ENCODE peak calls at places on chromosomes 1 and 21, in five cellular contexts. I is Jurkat, Clone E6-1; X is NCI-H1092; E is MV-4-11; H is neural crest cell. F is an unnamed sample.

GRCh38 chr1:96234299-96234698 is 487.3 kb upstream of the PTBP2 start:
- DNase-seq in I (no peak), X (peak), E (no peak), H (no peak), F (no peak)

GRCh38 chr1:28417441-28418277 is 48.1 kb downstream of the PHACTR4 start:
- DNase-seq in I (no peak), X (no peak), E (peak), H (no peak), F (peak)

GRCh38 chr1:241603626-241604337 is 36.4 kb downstream of the CHML start:
- DNase-seq in I (no peak), X (no peak), E (peak), H (no peak), F (no peak)

GRCh38 chr1:99763956-99764355 is 2.5 kb downstream of the FRRS1 start:
- DNase-seq in I (no peak), X (no peak), E (no peak), H (no peak), F (no peak)

GRCh38 chr1:21852282-21853129 is 40.4 kb downstream of the LDLRAD2 start:
- DNase-seq in I (peak), X (no peak), E (peak), H (no peak), F (no peak)

GRCh38 chr1:109249654-109250401 is 489 bp downstream of the CELSR2 start:
- DNase-seq in I (no peak), X (no peak), E (no peak), H (no peak), F (no peak)

GRCh38 chr1:223513309-223513708 is 120.1 kb downstream of the CCDC185 start:
- DNase-seq in I (no peak), X (peak), E (no peak), H (no peak), F (no peak)

GRCh38 chr1:234398849-234399381 is 25.7 kb downstream of the COA6 start:
- DNase-seq in I (no peak), X (no peak), E (peak), H (no peak), F (no peak)

GRCh38 chr21:40667964-40668363 is 179.0 kb downstream of the DSCAM start:
- DNase-seq in I (no peak), X (no peak), E (no peak), H (no peak), F (no peak)

GRCh38 chr1:236066828-236067386 is 2.0 kb upstream of the NID1 start:
- DNase-seq in I (peak), X (no peak), E (peak), H (no peak), F (peak)

GRCh38 chr1:224781800-224782199 is 147.7 kb upstream of the DNAH14 start:
- DNase-seq in I (no peak), X (no peak), E (peak), H (no peak), F (no peak)

GRCh38 chr1:63674238-63674864 is 81.1 kb downstream of the PGM1 start:
- DNase-seq in I (no peak), X (no peak), E (peak), H (peak), F (peak)

GRCh38 chr1:43307458-43308158 is 6.8 kb downstream of the TIE1 start:
- DNase-seq in I (no peak), X (no peak), E (no peak), H (no peak), F (no peak)

GRCh38 chr1:156704930-156705320 is 458 bp downstream of the CRABP2 start:
- DNase-seq in I (no peak), X (no peak), E (no peak), H (no peak), F (no peak)

GRCh38 chr1:97334454-97334853 is 586.4 kb downstream of the DPYD start:
- DNase-seq in I (no peak), X (no peak), E (no peak), H (no peak), F (no peak)

F was measured in DND-41.